ENCODE peak calls at places on chromosomes 12 and 14, in eight cellular contexts. R, B, M, J, E, H, G and N are unnamed samples.

GRCh38 chr14:104560586-104560945 is 19.0 kb upstream of the C14orf180 start:
- DNase-seq in E (no peak), G (no peak), R (no peak), B (no peak), J (no peak), M (no peak), H (peak), N (no peak)

GRCh38 chr14:102095231-102095870 is 8.5 kb upstream of the HSP90AA1 start:
- DNase-seq in G (no peak), M (no peak), J (no peak), R (no peak), B (no peak), H (no peak), E (no peak), N (no peak)

GRCh38 chr14:22886500-22887259 is 3.7 kb downstream of the REM2 start:
- DNase-seq in H (peak), G (peak), R (peak), J (peak), B (peak), E (peak), M (peak), N (peak)

GRCh38 chr12:132675753-132676152 is 11.4 kb downstream of the POLE start:
- DNase-seq in B (no peak), M (no peak), E (no peak), R (no peak), J (no peak), G (no peak), H (no peak), N (no peak)

GRCh38 chr12:27561535-27562350 is 37.7 kb downstream of the PPFIBP1 start:
- DNase-seq in G (no peak), M (no peak), R (no peak), H (no peak), E (no peak), J (no peak), B (no peak), N (no peak)

GRCh38 chr12:71594214-71594948 is 69.3 kb downstream of the ZFC3H1 start:
- DNase-seq in E (peak), G (no peak), R (peak), H (peak), B (peak), M (peak), J (peak), N (no peak)

GRCh38 chr14:75905505-75905904 is 76.3 kb downstream of the TGFB3 start:
- DNase-seq in B (peak), M (peak), R (no peak), E (peak), J (peak), H (peak), G (no peak), N (no peak)

GRCh38 chr12:14601692-14602091 is 34.0 kb upstream of the PLBD1 start:
- DNase-seq in H (no peak), G (no peak), M (no peak), B (no peak), R (no peak), J (no peak), E (no peak), N (no peak)

GRCh38 chr12:105508096-105508495 is 177.6 kb downstream of the C12orf75 start:
- DNase-seq in M (no peak), G (no peak), E (no peak), R (no peak), B (no peak), J (no peak), H (no peak), N (no peak)

GRCh38 chr12:118103601-118104382 is at the start of gene VSIG10:
- DNase-seq in B (peak), G (peak), H (peak), R (no peak), J (peak), E (peak), M (peak), N (peak)
- TF ChIP-seq CTCF in B (no peak), G (peak), H (no peak), R (no peak), J (no peak), E (no peak), M (no peak), N (no peak)

GRCh38 chr12:58413794-58414193 is 472.4 kb downstream of the ATP23 start:
- DNase-seq in E (peak), B (peak), R (no peak), H (no peak), G (no peak), J (no peak), M (peak), N (no peak)

GRCh38 chr12:58415716-58416115 is 474.3 kb downstream of the ATP23 start:
- DNase-seq in H (no peak), G (no peak), J (no peak), E (no peak), M (peak), B (no peak), R (no peak), N (no peak)

GRCh38 chr12:58414398-58414871 is 473.1 kb downstream of the ATP23 start:
- DNase-seq in G (no peak), M (peak), B (peak), H (no peak), R (no peak), E (peak), J (no peak), N (no peak)

GRCh38 chr12:58419182-58419760 is 477.9 kb downstream of the ATP23 start:
- DNase-seq in E (no peak), G (no peak), M (no peak), B (no peak), J (no peak), R (no peak), H (no peak), N (no peak)

DNA sequence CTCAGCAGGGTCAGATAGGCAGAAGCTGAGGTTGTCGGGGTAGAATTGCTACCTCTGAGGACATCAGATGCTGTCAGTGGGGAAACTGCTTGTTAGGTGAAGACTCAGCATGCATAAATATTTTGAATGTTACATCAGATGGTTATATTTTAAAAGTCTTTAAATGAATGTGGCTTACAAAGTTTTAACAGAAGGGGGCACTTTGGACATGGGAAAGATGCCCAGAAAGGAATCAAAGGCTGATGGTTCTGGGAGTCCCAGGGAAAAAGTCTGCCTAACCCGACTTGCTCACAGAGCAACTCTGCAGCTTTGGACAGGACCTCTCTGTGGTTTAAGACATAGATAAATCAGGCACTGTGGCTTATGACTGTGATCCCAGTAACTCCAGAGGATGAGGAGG is 474.8 kb downstream of the ATP23 start:
- DNase-seq in E (peak), R (no peak), G (no peak), B (peak), H (no peak), M (peak), J (no peak), N (no peak)
- TF ChIP-seq CTCF in E (peak), R (no peak), G (no peak), B (peak), H (no peak), M (peak), J (no peak), N (no peak)

GRCh38 chr12:58176296-58176869 is 235.0 kb downstream of the ATP23 start:
- DNase-seq in H (peak), R (peak), G (peak), B (peak), E (peak), M (peak), J (peak), N (no peak)
- TF ChIP-seq CTCF in H (peak), R (peak), G (peak), B (peak), E (peak), M (peak), J (no peak), N (peak)

DNA sequence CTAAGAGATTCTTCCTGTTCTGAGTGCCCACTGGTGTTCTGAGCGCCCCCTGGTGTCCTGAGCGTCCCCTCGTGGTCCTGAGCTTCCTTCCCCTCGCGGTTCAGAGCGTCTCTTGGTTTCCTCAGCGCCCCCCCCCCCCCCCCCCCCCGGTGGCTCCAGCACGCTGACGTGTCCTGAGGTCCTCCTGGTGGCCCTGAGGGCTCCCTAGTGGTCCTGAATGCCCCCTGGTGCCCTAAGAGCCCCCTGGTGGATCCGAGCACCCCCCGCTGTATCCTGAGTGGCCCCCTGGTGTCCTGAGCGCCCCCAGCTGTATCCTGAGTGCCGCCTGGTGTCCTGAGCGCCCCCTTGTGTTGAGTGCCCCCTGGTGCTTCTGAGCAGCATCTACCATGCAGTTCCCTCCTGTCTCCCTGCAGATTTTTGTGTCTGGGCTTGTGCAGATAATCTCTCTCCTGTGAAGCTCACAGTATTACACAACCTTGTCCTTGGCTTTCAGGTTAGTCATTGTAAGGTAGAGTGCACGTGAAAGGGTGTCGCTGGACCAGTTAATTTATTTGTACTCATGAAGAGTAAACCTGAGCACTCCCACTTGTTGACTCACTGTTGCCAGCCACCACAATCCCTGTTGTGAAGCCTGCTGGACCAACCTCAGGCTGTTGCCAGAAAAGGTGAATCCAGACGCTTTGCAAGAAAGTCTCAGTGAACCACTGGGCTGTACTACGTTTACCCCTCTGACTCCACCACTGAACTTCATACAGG is 1168.4 kb downstream of the TMEM121 start:
- DNase-seq in G (no peak), E (no peak), M (no peak), R (no peak), J (peak), B (no peak), H (peak), N (peak)
- TF ChIP-seq CTCF in G (no peak), E (no peak), M (no peak), R (peak), J (no peak), B (no peak), H (no peak), N (peak)

DNA sequence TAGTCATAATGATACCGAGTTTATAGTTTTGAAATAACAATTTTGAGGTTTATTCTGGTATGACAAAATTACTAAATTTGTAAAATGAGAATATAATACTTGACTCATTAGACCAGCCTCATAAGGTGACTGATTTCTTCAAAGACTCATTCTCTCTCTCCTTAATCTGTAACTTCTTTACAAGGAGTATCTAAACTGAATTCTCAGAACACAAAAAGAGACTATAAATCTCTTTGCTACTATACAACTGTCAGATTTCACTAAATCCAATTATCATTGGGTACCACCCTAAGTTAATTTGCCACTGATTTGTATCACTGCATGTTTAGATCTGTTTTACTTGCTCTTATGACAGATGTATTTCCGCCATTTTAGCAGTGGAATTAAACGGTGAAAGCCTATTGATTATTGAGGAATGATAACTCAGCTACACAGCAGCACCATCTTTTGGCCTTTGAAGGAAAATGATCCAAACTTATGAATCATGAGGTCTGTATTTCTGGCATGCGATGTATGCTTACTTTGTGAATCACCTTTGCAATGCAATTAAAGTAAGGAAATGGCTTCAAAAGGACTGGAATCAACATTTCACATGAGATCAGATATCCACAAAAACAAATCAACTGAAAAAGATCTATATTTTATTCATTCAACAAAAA is 161.2 kb downstream of the RERGL start:
- DNase-seq in M (peak), E (peak), G (no peak), B (peak), R (peak), J (no peak), H (no peak), N (no peak)
- TF ChIP-seq CTCF in M (no peak), E (no peak), G (peak), B (no peak), R (peak), J (no peak), H (no peak), N (no peak)

DNA sequence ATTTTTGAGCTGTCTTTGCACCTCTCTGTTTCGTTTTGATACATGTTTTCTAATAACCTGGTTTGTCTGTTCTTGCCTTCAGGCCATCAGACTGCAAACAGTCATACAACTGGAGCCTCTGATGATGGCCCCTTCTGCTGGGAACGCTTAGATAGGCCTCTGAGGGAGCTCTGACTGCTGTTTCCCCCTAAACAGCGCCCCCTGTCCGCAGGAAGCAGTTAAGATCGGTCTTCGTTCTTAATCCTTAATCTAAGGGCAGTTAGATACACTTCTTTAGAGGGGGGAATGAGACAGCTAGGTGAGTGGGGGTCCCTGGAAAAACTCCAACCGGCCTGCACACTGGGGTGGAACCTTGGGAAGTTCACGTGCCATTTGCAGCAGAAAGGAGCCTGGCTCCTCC is 1338.8 kb upstream of the SEL1L start:
- DNase-seq in H (no peak), J (no peak), M (no peak), G (no peak), E (no peak), R (no peak), B (no peak), N (no peak)
- TF ChIP-seq CTCF in H (no peak), J (no peak), M (no peak), G (peak), E (no peak), R (peak), B (peak), N (no peak)

DNA sequence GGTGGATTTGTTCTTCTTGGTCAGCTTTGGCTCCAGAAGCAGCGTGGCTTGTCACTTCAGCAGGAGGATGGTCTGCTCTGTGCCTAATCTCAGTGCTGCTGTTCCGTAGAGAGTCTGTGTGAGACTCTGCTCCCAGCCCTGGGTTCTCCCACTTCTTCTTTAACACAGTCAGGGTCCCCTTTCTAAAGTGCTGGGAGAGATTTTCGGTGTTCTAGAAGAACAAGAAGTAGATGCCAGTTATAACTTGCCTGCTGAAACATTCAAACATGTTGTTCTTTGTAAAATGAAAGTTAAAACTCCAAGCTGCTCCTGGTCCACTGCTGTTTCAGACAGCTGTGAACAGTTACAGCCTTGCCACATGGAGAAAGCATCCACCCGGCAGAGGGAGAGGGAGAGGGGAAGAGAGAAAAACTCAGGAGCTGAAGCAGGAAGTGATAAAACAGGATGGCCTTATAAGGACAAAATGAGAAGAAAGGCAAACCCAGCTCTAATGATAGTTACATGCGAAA is 55.2 kb upstream of the CERS5 start:
- DNase-seq in J (peak), E (peak), G (no peak), H (peak), R (peak), M (peak), B (peak), N (peak)
- TF ChIP-seq CTCF in J (peak), E (peak), G (no peak), H (peak), R (peak), M (peak), B (peak), N (no peak)